ENCODE peak calls at places on chromosomes 4 and X, in ten cellular contexts. J is aorta, I is iPS DF 6.9, D is thoracic aorta, O is neural progenitor cell, X is A549, Q is colonic mucosa, Z is OCI-LY7, C is stomach, H is A673. F is an unnamed sample. For H3K4me1, the result is how much of the 10 kb centered on the place peaks cover.

GRCh38 chrX:25742334-25742733 is 395.8 kb upstream of the MAGEB18 start:
- DNase-seq in I (no peak), Q (no peak), D (no peak), O (no peak), Z (no peak), H (no peak), C (no peak), X (no peak), J (no peak), F (no peak)

GRCh38 chrX:39577976-39578962 is 519.5 kb downstream of the BCOR start:
- DNase-seq in J (peak), D (no peak), C (peak), X (no peak), I (no peak), Q (peak), O (no peak), H (no peak), Z (peak), F (peak)

GRCh38 chr4:155535802-155536454 is 130.7 kb upstream of the GUCY1A1 start:
- DNase-seq in H (no peak), O (no peak), J (no peak), C (no peak), Q (no peak), I (no peak), X (no peak), Z (no peak), D (no peak), F (no peak)

GRCh38 chr4:155403886-155404285 is 27.1 kb upstream of the MAP9 start:
- DNase-seq in C (no peak), X (peak), J (no peak), I (no peak), Q (no peak), D (no peak), O (peak), Z (no peak), H (peak), F (no peak)

GRCh38 chrX:143854006-143854405 is 29.9 kb upstream of the UBE2NL start:
- DNase-seq in I (no peak), O (no peak), X (no peak), J (no peak), C (no peak), D (no peak), Z (no peak), H (peak), Q (no peak), F (no peak)

GRCh38 chr4:1047106-1047975 is 35.9 kb downstream of the FGFRL1 start:
- DNase-seq in X (no peak), D (peak), Q (peak), Z (no peak), I (no peak), O (peak), C (peak), H (no peak), J (peak), F (peak)

GRCh38 chrX:124098089-124098488 is 136.6 kb downstream of the STAG2 start:
- DNase-seq in D (no peak), J (no peak), I (no peak), C (no peak), H (peak), Q (no peak), X (no peak), Z (peak), O (peak), F (no peak)

GRCh38 chrX:80578518-80579105 is 158.4 kb downstream of the TENT5D start:
- DNase-seq in H (peak), O (peak), C (no peak), Q (no peak), J (no peak), X (no peak), I (peak), Z (peak), D (no peak), F (no peak)

GRCh38 chr4:140326395-140326993 is 47.0 kb upstream of the SCOC start:
- DNase-seq in Z (peak), D (no peak), X (peak), J (no peak), O (peak), Q (peak), H (peak), I (no peak), C (no peak), F (no peak)

GRCh38 chrX:76428243-76429130 is 977 bp downstream of the MAGEE1 start:
- DNase-seq in X (no peak), J (peak), I (no peak), C (peak), H (no peak), O (peak), Z (no peak), D (no peak), Q (peak), F (peak)

GRCh38 chrX:67543818-67544217 is at the start of gene AR:
- DNase-seq in Q (peak), O (peak), I (peak), H (no peak), Z (no peak), D (no peak), X (peak), J (peak), C (peak), F (peak)

GRCh38 chrX:69152398-69152797 is 12.9 kb downstream of the PJA1 start:
- DNase-seq in D (no peak), Z (no peak), O (no peak), H (peak), C (no peak), Q (peak), X (no peak), I (no peak), J (peak), F (peak)

GRCh38 chr4:142582340-142582739 is 263.8 kb downstream of the INPP4B start:
- DNase-seq in I (no peak), X (no peak), C (no peak), H (no peak), Z (no peak), Q (no peak), J (no peak), D (no peak), O (no peak), F (no peak)

GRCh38 chr4:140877781-140878180 is 121.6 kb upstream of the TBC1D9 start:
- DNase-seq in J (no peak), D (no peak), O (no peak), Q (no peak), C (no peak), Z (no peak), I (no peak), H (no peak), X (no peak), F (no peak)

GRCh38 chr4:8383451-8384160 is 56.9 kb downstream of the ACOX3 start:
- DNase-seq in Q (no peak), X (no peak), J (peak), C (no peak), O (no peak), Z (no peak), I (no peak), D (no peak), H (no peak), F (no peak)

GRCh38 chr4:116788723-116789122 is 296.7 kb downstream of the TRAM1L1 start:
- DNase-seq in O (peak), Q (no peak), H (no peak), X (no peak), J (no peak), Z (no peak), I (no peak), D (no peak), C (no peak), F (no peak)

GRCh38 chrX:118346258-118347094 is 570 bp downstream of the WDR44 start:
- DNase-seq in O (peak), H (peak), X (peak), Z (peak), Q (peak), D (peak), J (peak), I (no peak), C (peak), F (peak)

GRCh38 chrX:46979340-46979739 is 67.1 kb downstream of the JADE3 start:
- DNase-seq in O (no peak), I (no peak), J (no peak), H (peak), X (peak), Z (no peak), C (no peak), Q (no peak), D (no peak), F (no peak)

GRCh38 chr4:78100060-78100459 is 42.9 kb downstream of the FRAS1 start:
- DNase-seq in Z (no peak), O (no peak), D (no peak), I (no peak), J (no peak), Q (no peak), C (no peak), X (no peak), H (no peak), F (no peak)

GRCh38 chrX:154441564-154441963 is 2.4 kb upstream of the FAM50A start:
- DNase-seq in Z (no peak), J (no peak), O (no peak), I (no peak), H (no peak), Q (no peak), X (no peak), D (no peak), C (no peak), F (no peak)

GRCh38 chr4:180636696-180637095 is 1606.5 kb upstream of the TENM3 start:
- DNase-seq in X (no peak), J (no peak), D (no peak), Z (no peak), I (no peak), Q (no peak), C (no peak), O (no peak), H (peak), F (no peak)

GRCh38 chrX:74535633-74536141 is 78.7 kb downstream of the RLIM start:
- DNase-seq in C (peak), Q (peak), J (peak), X (no peak), Z (no peak), H (peak), I (no peak), O (peak), D (peak), F (peak)

GRCh38 chr4:41121906-41122305 is 92.4 kb downstream of the APBB2 start:
- DNase-seq in I (no peak), J (no peak), D (no peak), H (no peak), C (no peak), X (no peak), Z (no peak), Q (no peak), O (no peak), F (no peak)

GRCh38 chr4:165208741-165209388 is 1.5 kb downstream of the KLHL2 start:
- DNase-seq in O (no peak), H (peak), Q (no peak), D (no peak), Z (peak), X (no peak), C (no peak), J (no peak), I (no peak), F (no peak)

GRCh38 chr4:89836031-89836777 is 757 bp downstream of the SNCA start:
- DNase-seq in Q (no peak), D (no peak), H (no peak), C (no peak), O (peak), X (no peak), I (no peak), Z (no peak), J (peak), F (peak)

GRCh38 chr4:108370291-108370690 is 201.6 kb upstream of the LEF1 start:
- DNase-seq in C (no peak), Q (no peak), Z (no peak), I (no peak), X (no peak), D (no peak), J (no peak), O (peak), H (no peak), F (no peak)

GRCh38 chr4:78477276-78477675 is 74.3 kb upstream of the ANXA3 start:
- DNase-seq in C (no peak), X (no peak), Z (no peak), Q (no peak), O (no peak), I (no peak), D (no peak), J (no peak), H (no peak), F (no peak)

GRCh38 chr4:82643994-82644730 is 82.4 kb upstream of the TMEM150C start:
- DNase-seq in Z (no peak), J (no peak), D (no peak), X (peak), I (no peak), Q (no peak), H (no peak), C (no peak), O (no peak), F (no peak)

GRCh38 chr4:151712777-151713176 is 48.0 kb downstream of the GATB start:
- DNase-seq in J (no peak), D (no peak), H (no peak), Q (no peak), C (no peak), I (no peak), O (no peak), Z (no peak), X (no peak), F (no peak)

GRCh38 chr4:152352645-152353116 is 183.2 kb downstream of the FBXW7 start:
- DNase-seq in H (peak), X (peak), Z (peak), O (peak), I (no peak), J (no peak), D (no peak), C (no peak), Q (peak), F (peak)

GRCh38 chr4:80197601-80198444 is 520 bp downstream of the PRDM8 start:
- DNase-seq in H (no peak), C (no peak), O (peak), Q (no peak), D (no peak), X (no peak), I (no peak), J (peak), Z (no peak), F (no peak)

GRCh38 chr4:153465583-153465921 is 608 bp upstream of the TMEM131L start:
- DNase-seq in X (peak), O (peak), C (peak), Q (peak), H (peak), Z (peak), J (peak), D (peak), I (no peak), F (peak)

GRCh38 chr4:74032064-74032463 is 6.4 kb downstream of the CXCL3 start:
- DNase-seq in C (no peak), O (no peak), Q (peak), X (no peak), J (no peak), H (peak), D (no peak), Z (no peak), I (no peak), F (no peak)

GRCh38 chrX:110316351-110317078 is 1.4 kb downstream of the AMMECR1 start:
- DNase-seq in Z (no peak), O (peak), J (no peak), D (no peak), I (no peak), C (no peak), Q (no peak), H (peak), X (no peak), F (no peak)

GRCh38 chrX:139762400-139763183 is 54.6 kb upstream of the MCF2 start:
- DNase-seq in D (peak), J (no peak), X (no peak), Q (no peak), C (peak), I (no peak), Z (no peak), H (no peak), O (no peak), F (no peak)

GRCh38 chrX:120251471-120252011 is 929 bp downstream of the ZBTB33 start:
- DNase-seq in C (peak), H (peak), Q (peak), O (peak), I (no peak), Z (peak), D (no peak), X (peak), J (peak), F (no peak)

GRCh38 chr4:17494258-17494657 is 17.6 kb downstream of the QDPR start:
- DNase-seq in X (peak), I (no peak), Q (no peak), D (no peak), O (no peak), H (peak), J (no peak), Z (no peak), C (no peak), F (no peak)

GRCh38 chrX:24186483-24186882 is 37.0 kb downstream of the ZFX start:
- DNase-seq in H (no peak), O (no peak), X (no peak), I (no peak), C (no peak), Z (no peak), Q (no peak), D (no peak), J (no peak), F (no peak)

GRCh38 chrX:10175317-10175871 is 18.6 kb downstream of the CLCN4 start:
- DNase-seq in Z (no peak), J (no peak), Q (no peak), X (no peak), H (no peak), O (no peak), D (no peak), I (no peak), C (no peak), F (no peak)
- H3K4me3 ChIP-seq in Z (no peak), J (no peak), Q (no peak), X (no peak), H (no peak), O (no peak), D (no peak), I (no peak), C (no peak), F (no peak)

GRCh38 chr4:113614414-113614813 is 147.1 kb downstream of the CAMK2D start:
- DNase-seq in C (no peak), Z (no peak), J (no peak), O (no peak), X (no peak), Q (no peak), H (no peak), D (no peak), I (no peak), F (no peak)
- H3K4me1 ChIP-seq in C (under half), Z (half or more), J (under half), O (under half), X (under half), Q (under half), H (under half), D (under half), I (under half), F (under half)

GRCh38 chr4:63459329-63459728 is 949.9 kb downstream of the TECRL start:
- DNase-seq in X (no peak), D (no peak), H (no peak), J (no peak), Z (no peak), C (no peak), I (no peak), O (no peak), Q (no peak), F (no peak)

GRCh38 chr4:63464393-63464792 is 944.9 kb downstream of the TECRL start:
- DNase-seq in Z (no peak), I (no peak), D (no peak), H (no peak), O (no peak), J (no peak), Q (no peak), C (no peak), X (no peak), F (no peak)

GRCh38 chr4:63458010-63458409 is 951.2 kb downstream of the TECRL start:
- DNase-seq in Z (no peak), J (no peak), O (no peak), H (no peak), Q (no peak), D (no peak), X (no peak), I (no peak), C (no peak), F (no peak)

DNA sequence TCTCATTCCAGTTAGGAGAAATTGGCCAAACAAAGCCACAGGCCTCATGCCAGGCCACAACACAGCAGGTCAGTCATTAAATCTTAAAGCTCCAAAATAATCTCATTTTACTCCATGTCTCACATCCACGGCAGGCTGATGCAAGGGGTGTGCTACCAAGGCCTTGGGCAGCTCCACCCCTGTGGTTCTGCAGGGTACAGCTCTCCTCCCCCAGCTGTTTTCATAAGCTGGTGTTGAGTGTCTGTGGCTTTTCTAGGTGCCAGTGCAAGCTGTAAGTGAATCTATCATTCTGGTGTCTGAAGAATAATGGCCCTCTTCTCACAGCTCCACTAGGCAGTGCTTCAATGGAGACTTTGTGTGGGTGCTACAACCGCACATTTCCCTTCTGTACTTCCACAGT is 949.2 kb downstream of the TECRL start:
- DNase-seq in J (no peak), Z (no peak), H (no peak), I (no peak), D (no peak), Q (no peak), C (no peak), X (no peak), O (no peak), F (no peak)
- H3K4me3 ChIP-seq in J (no peak), Z (no peak), H (no peak), I (no peak), D (no peak), Q (no peak), C (no peak), X (no peak), O (no peak), F (no peak)

GRCh38 chr4:121822047-121822446 is 1.6 kb downstream of the CCNA2 start:
- DNase-seq in C (no peak), X (no peak), H (no peak), Z (no peak), J (no peak), I (no peak), O (no peak), Q (no peak), D (no peak), F (no peak)

GRCh38 chr4:121817006-121817405 is 6.7 kb downstream of the CCNA2 start:
- DNase-seq in D (no peak), Z (no peak), J (no peak), O (no peak), Q (no peak), X (no peak), C (no peak), H (no peak), I (no peak), F (no peak)

GRCh38 chr4:121817701-121818100 is 6.0 kb downstream of the CCNA2 start:
- DNase-seq in I (no peak), O (no peak), X (no peak), Q (no peak), D (no peak), H (no peak), C (no peak), Z (no peak), J (no peak), F (no peak)

GRCh38 chr4:121818215-121818614 is 5.5 kb downstream of the CCNA2 start:
- DNase-seq in C (no peak), X (no peak), O (no peak), J (no peak), I (no peak), H (no peak), Z (no peak), D (no peak), Q (no peak), F (no peak)

DNA sequence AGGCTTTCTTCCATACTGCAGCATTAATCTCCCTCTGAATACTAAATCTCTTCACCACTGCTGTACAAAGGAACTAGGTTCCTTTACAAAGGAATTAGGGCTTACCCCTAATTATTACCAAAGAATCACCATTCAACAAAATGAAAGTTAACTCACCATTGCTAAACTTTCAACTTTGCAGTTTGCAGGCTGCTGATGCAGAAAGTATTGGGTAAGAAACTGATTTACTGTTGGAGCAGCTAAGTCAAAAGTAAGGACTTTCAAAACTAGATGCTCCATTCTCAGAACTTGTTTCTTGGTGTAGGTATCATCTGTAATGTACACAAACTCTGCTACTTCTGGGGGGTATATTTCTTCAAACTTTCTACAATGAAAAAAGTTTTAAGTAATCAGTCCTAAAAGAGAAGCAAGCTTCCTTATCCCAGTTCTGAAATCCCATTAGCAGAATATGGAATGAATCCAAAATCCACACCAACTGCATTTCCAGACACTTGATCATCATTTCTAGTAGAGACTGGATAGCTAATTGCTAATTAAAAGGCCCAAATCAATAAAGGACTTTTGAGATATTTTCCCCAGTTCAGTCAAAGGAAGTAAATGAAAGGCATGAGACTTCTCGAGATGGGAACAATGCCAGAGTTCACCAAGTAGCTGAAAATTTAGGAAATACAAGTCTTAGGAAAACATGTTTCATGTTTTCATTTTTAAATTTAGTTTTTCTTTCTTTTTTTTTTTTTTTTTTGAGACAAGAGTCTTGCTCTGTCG is 4.3 kb downstream of the CCNA2 start:
- DNase-seq in Q (no peak), H (no peak), J (no peak), I (no peak), Z (no peak), O (no peak), D (no peak), C (no peak), X (no peak), F (no peak)
- H3K4me1 ChIP-seq in Q (under half), H (under half), J (under half), I (under half), Z (half or more), O (under half), D (under half), C (under half), X (under half), F (under half)

F was measured in mucosa of descending colon.